ENCODE peak calls at places on chromosome 1, in four cellular contexts. M is neuronal stem cell, L is NCI-H1694, A is body of pancreas. I is an unnamed sample.

GRCh38 chr1:160862151-160863061 is at the start of gene CD244:
- DNase-seq in M (no peak), L (no peak), A (no peak), I (no peak)

GRCh38 chr1:43440358-43440757 is 13.4 kb downstream of the HYI start:
- DNase-seq in L (no peak), A (peak), M (no peak), I (no peak)

GRCh38 chr1:173414136-173414535 is 63.0 kb upstream of the PRDX6 start:
- DNase-seq in L (no peak), A (no peak), M (no peak), I (no peak)

GRCh38 chr1:27318596-27318995 is 3.4 kb upstream of the TMEM222 start:
- DNase-seq in A (no peak), L (no peak), M (no peak), I (no peak)

GRCh38 chr1:33433509-33434362 is 2.8 kb upstream of the PHC2 start:
- DNase-seq in L (no peak), A (peak), M (no peak), I (no peak)

GRCh38 chr1:158060001-158060400 is 66.6 kb downstream of the KIRREL1 start:
- DNase-seq in A (no peak), L (peak), M (peak), I (no peak)

GRCh38 chr1:202858789-202859414 is 30.0 kb downstream of the RABIF start:
- DNase-seq in M (no peak), A (peak), L (no peak), I (no peak)

GRCh38 chr1:59218521-59219236 is 78.2 kb upstream of the FGGY start:
- DNase-seq in A (no peak), L (no peak), M (no peak), I (no peak)

GRCh38 chr1:18234790-18235242 is 127.2 kb downstream of the IGSF21 start:
- DNase-seq in M (peak), L (peak), A (peak), I (no peak)

GRCh38 chr1:203059485-203059884 is 26.3 kb downstream of the MYOG start:
- DNase-seq in M (no peak), A (no peak), L (no peak), I (no peak)

GRCh38 chr1:155691992-155692528 is 3.2 kb downstream of the DAP3 start:
- DNase-seq in M (no peak), L (no peak), A (no peak), I (no peak)

GRCh38 chr1:53944469-53945182 is 873 bp downstream of the IFT25 start:
- DNase-seq in A (no peak), M (no peak), L (no peak), I (no peak)